ENCODE peak calls at places on chromosomes 3 and 15, in seven cellular contexts. V, J, D, G, T, P and N are unnamed samples.

GRCh38 chr15:31471731-31472430 is 145.2 kb downstream of the KLF13 start:
- DNase-seq in P (no peak), V (peak; percentile 96), J (peak; percentile 5), D (no peak), G (peak; percentile 84), T (peak; percentile 83), N (no peak)

GRCh38 chr3:183845090-183845489 is 19.7 kb upstream of the MAP6D1 start:
- DNase-seq in P (no peak), G (no peak), J (no peak), D (no peak), V (no peak), T (peak; percentile 94), N (no peak)

GRCh38 chr3:107404727-107405519 is 27.7 kb downstream of the CCDC54 start:
- DNase-seq in V (peak; percentile 65), J (no peak), D (no peak), G (peak; percentile 61), P (no peak), T (peak; percentile 67), N (no peak)

GRCh38 chr15:100175406-100176114 is 166.2 kb downstream of the ADAMTS17 start:
- DNase-seq in T (peak; percentile 44), V (no peak), G (no peak), J (no peak), P (no peak), D (no peak), N (no peak)

GRCh38 chr3:178083906-178084823 is 452.1 kb upstream of the KCNMB2 start:
- DNase-seq in P (no peak), D (peak; percentile 37), V (no peak), T (peak; percentile 29), G (peak; percentile 58), J (no peak), N (peak; percentile 86)

GRCh38 chr15:68278345-68279217 is 1.0 kb downstream of the FEM1B start:
- DNase-seq in J (peak; percentile 66), V (peak; percentile 35), P (no peak), D (no peak), G (peak; percentile 82), T (peak; percentile 15), N (peak; percentile 55)

GRCh38 chr3:55708921-55709320 is 221.8 kb upstream of the WNT5A start:
- DNase-seq in T (peak; percentile 81), D (no peak), G (no peak), P (no peak), V (no peak), J (no peak), N (no peak)

GRCh38 chr3:106392905-106393304 is 524.1 kb upstream of the CBLB start:
- DNase-seq in G (peak; percentile 43), J (no peak), V (peak; percentile 26), D (no peak), T (no peak), P (no peak), N (no peak)

GRCh38 chr15:70252056-70252935 is 154.6 kb upstream of the TLE3 start:
- DNase-seq in T (no peak), J (no peak), D (no peak), P (no peak), V (no peak), G (no peak), N (no peak)

GRCh38 chr15:78105541-78106241 is 13.3 kb downstream of the SH2D7 start:
- DNase-seq in P (no peak), V (peak; percentile 29), T (no peak), D (no peak), G (no peak), J (no peak), N (no peak)

GRCh38 chr3:122688996-122689395 is 8.4 kb downstream of the PARP14 start:
- DNase-seq in D (no peak), T (no peak), J (no peak), P (no peak), V (no peak), G (no peak), N (no peak)

GRCh38 chr3:194471863-194472262 is 14.9 kb downstream of the ATP13A3 start:
- DNase-seq in T (peak; percentile 69), V (no peak), G (no peak), J (no peak), P (no peak), D (no peak), N (peak; percentile 74)

GRCh38 chr15:92803852-92804609 is 96.1 kb upstream of the CHD2 start:
- DNase-seq in T (peak; percentile 99), J (no peak), V (peak; percentile 100), D (no peak), G (peak; percentile 100), P (no peak), N (peak; percentile 52)

GRCh38 chr3:188320757-188321156 is 166.8 kb downstream of the LPP start:
- DNase-seq in J (no peak), P (no peak), T (no peak), V (peak; percentile 83), G (peak; percentile 18), D (no peak), N (no peak)

GRCh38 chr15:101675796-101676582 is 23.8 kb upstream of the TM2D3 start:
- DNase-seq in T (peak; percentile 43), P (no peak), D (peak; percentile 15), J (peak; percentile 47), V (peak; percentile 89), G (peak; percentile 87), N (peak; percentile 24)

GRCh38 chr3:13605555-13605954 is 56.6 kb downstream of the FBLN2 start:
- DNase-seq in V (no peak), D (no peak), J (no peak), P (no peak), T (no peak), G (no peak), N (no peak)

GRCh38 chr3:108006901-108007331 is 83.9 kb downstream of the CD47 start:
- DNase-seq in G (no peak), D (no peak), T (peak; percentile 73), J (no peak), P (no peak), V (no peak), N (no peak)

GRCh38 chr3:16768956-16769355 is 115.8 kb upstream of the PLCL2 start:
- DNase-seq in G (no peak), D (no peak), T (no peak), V (no peak), J (no peak), P (no peak), N (peak; percentile 14)

GRCh38 chr15:27679621-27680521 is 419.2 kb downstream of the OCA2 start:
- DNase-seq in V (no peak), J (peak; percentile 50), T (no peak), P (no peak), D (no peak), G (no peak), N (peak; percentile 62)

GRCh38 chr3:174951498-174951897 is 92.4 kb downstream of the NAALADL2 start:
- DNase-seq in G (no peak), T (peak; percentile 10), V (no peak), D (no peak), P (no peak), J (no peak), N (no peak)

GRCh38 chr3:126525853-126526667 is 2.1 kb downstream of the CHST13 start:
- DNase-seq in P (no peak), T (no peak), D (no peak), G (no peak), V (no peak), J (no peak), N (no peak)

GRCh38 chr3:139830817-139831216 is 104.2 kb upstream of the CLSTN2 start:
- DNase-seq in V (no peak), D (peak; percentile 20), T (peak; percentile 16), P (no peak), G (no peak), J (peak; percentile 40), N (peak; percentile 19)

GRCh38 chr15:62035256-62035908 is 24.9 kb downstream of the VPS13C start:
- DNase-seq in D (no peak), V (peak; percentile 75), P (no peak), J (no peak), G (peak; percentile 35), T (peak; percentile 8), N (no peak)

GRCh38 chr3:142691527-142691926 is 32.3 kb upstream of the TRPC1 start:
- DNase-seq in J (no peak), D (no peak), T (peak; percentile 43), V (no peak), G (no peak), P (no peak), N (no peak)

GRCh38 chr3:177060492-177060891 is 136.8 kb downstream of the TBL1XR1 start:
- DNase-seq in D (no peak), P (no peak), T (no peak), V (no peak), G (no peak), J (no peak), N (no peak)

GRCh38 chr15:55224892-55225291 is 28.2 kb upstream of the RSL24D1 start:
- DNase-seq in T (no peak), P (no peak), J (no peak), D (no peak), G (no peak), V (no peak), N (peak; percentile 19)

GRCh38 chr15:98647774-98648653 is at the start of gene IGF1R:
- DNase-seq in P (no peak), D (peak; percentile 92), G (peak; percentile 93), T (peak; percentile 96), V (peak; percentile 88), J (peak; percentile 86), N (peak; percentile 93)

GRCh38 chr3:53583161-53583690 is 88.8 kb downstream of the CACNA1D start:
- DNase-seq in V (no peak), P (no peak), T (no peak), D (no peak), G (no peak), J (no peak), N (no peak)

GRCh38 chr3:6220361-6220957 is 640.5 kb upstream of the GRM7 start:
- DNase-seq in T (no peak), D (no peak), J (no peak), P (no peak), V (no peak), G (no peak), N (no peak)

GRCh38 chr15:89299896-89300295 is 34.7 kb downstream of the POLG start:
- DNase-seq in V (peak; percentile 64), P (no peak), J (no peak), D (no peak), G (peak; percentile 44), T (peak; percentile 26), N (peak; percentile 19)

GRCh38 chr3:129160891-129161859 is at the start of gene ISY1:
- DNase-seq in V (peak; percentile 97), J (peak; percentile 93), T (peak; percentile 95), D (peak; percentile 95), P (peak; percentile 67), G (peak; percentile 98), N (peak; percentile 98)
- H4K8ac ChIP-seq in V (peak within 1 kb of the TSS; percentile 66), J (no peak within 1 kb of the TSS), T (peak within 1 kb of the TSS; percentile 97), D (peak within 1 kb of the TSS; percentile 19), P (peak within 1 kb of the TSS; percentile 100), G (peak within 1 kb of the TSS; percentile 91), N (peak within 1 kb of the TSS; percentile 58)

GRCh38 chr3:69065318-69065964 is 13.3 kb upstream of the TMF1 start:
- DNase-seq in P (no peak), J (no peak), G (no peak), T (no peak), D (no peak), V (no peak), N (no peak)
- H3K4ac ChIP-seq in P (no peak overlapping the region), J (no peak overlapping the region), G (no peak overlapping the region), T (no peak overlapping the region), D (no peak overlapping the region), V (no peak overlapping the region), N (no peak overlapping the region)

GRCh38 chr3:25473246-25473645 is 45.2 kb downstream of the RARB start:
- DNase-seq in D (no peak), G (no peak), T (no peak), V (no peak), P (no peak), J (no peak), N (no peak)
- H3K27ac ChIP-seq in D (peak overlapping the region; percentile 39), G (no peak overlapping the region), T (peak overlapping the region; percentile 76), V (no peak overlapping the region), P (no peak overlapping the region), J (no peak overlapping the region), N (no peak overlapping the region)

GRCh38 chr15:29291067-29291466 is 21.4 kb upstream of the NSMCE3 start:
- DNase-seq in T (no peak), G (no peak), D (no peak), V (no peak), P (no peak), J (no peak), N (no peak)
- H4K8ac ChIP-seq in T (no peak overlapping the region), G (no peak overlapping the region), D (peak overlapping the region; percentile 56), V (no peak overlapping the region), P (no peak overlapping the region), J (no peak overlapping the region), N (no peak overlapping the region)